ENCODE peak calls at places on chromosomes 4 and X, in five cellular contexts. L is stomach, K is Panc1, R is astrocyte of the spinal cord, A is lung. J is an unnamed sample.

GRCh38 chr4:147769386-147769785 is 37.5 kb downstream of the ARHGAP10 start:
- DNase-seq in L (no peak), R (no peak), A (no peak), K (no peak), J (no peak)

GRCh38 chr4:145735777-145736176 is 55.8 kb downstream of the C4orf51 start:
- DNase-seq in K (no peak), A (no peak), L (no peak), R (no peak), J (no peak)

GRCh38 chrX:132751043-132751690 is 207.3 kb downstream of the HS6ST2 start:
- DNase-seq in R (no peak), K (no peak), L (no peak), A (no peak), J (no peak)

GRCh38 chr4:38384962-38385285 is 279.1 kb upstream of the KLF3 start:
- DNase-seq in R (no peak), K (no peak), A (no peak), L (no peak), J (no peak)

GRCh38 chr4:151484396-151485102 is 75.6 kb downstream of the FHIP1A start:
- DNase-seq in A (no peak), R (peak; percentile 91), L (no peak), K (peak; percentile 18), J (no peak)

GRCh38 chr4:67674098-67674497 is 26.9 kb downstream of the UBA6 start:
- DNase-seq in R (no peak), K (no peak), A (no peak), L (no peak), J (no peak)

GRCh38 chr4:140281828-140282227 is 91.6 kb upstream of the SCOC start:
- DNase-seq in R (no peak), L (no peak), A (no peak), K (no peak), J (no peak)

GRCh38 chr4:17687237-17687857 is 72.9 kb downstream of the MED28 start:
- DNase-seq in R (peak; percentile 21), A (no peak), L (no peak), K (no peak), J (no peak)

GRCh38 chrX:100410083-100410590 is at the start of gene PCDH19:
- DNase-seq in L (peak; percentile 54), A (peak; percentile 35), K (no peak), R (peak; percentile 43), J (peak; percentile 74)

GRCh38 chr4:94305468-94306225 is 37.0 kb downstream of the HPGDS start:
- DNase-seq in L (no peak), A (no peak), K (no peak), R (no peak), J (no peak)

GRCh38 chr4:169791527-169792156 is 33.9 kb upstream of the HPF1 start:
- DNase-seq in K (peak; percentile 24), L (no peak), R (peak; percentile 73), A (no peak), J (peak; percentile 22)

GRCh38 chrX:134418317-134419113 is 41.5 kb upstream of the HPRT1 start:
- DNase-seq in A (no peak), K (no peak), R (no peak), L (no peak), J (no peak)

GRCh38 chrX:131577433-131577832 is 33.6 kb downstream of the OR13H1 start:
- DNase-seq in R (no peak), A (no peak), L (no peak), K (no peak), J (no peak)

GRCh38 chrX:109409181-109409580 is 72.7 kb downstream of the GUCY2F start:
- DNase-seq in R (no peak), L (no peak), K (no peak), A (no peak), J (no peak)

GRCh38 chr4:127849505-127850234 is 31.0 kb upstream of the PLK4 start:
- DNase-seq in K (no peak), R (peak; percentile 21), A (no peak), L (no peak), J (no peak)

GRCh38 chr4:126071346-126072333 is 756.9 kb downstream of the FAT4 start:
- DNase-seq in L (peak; percentile 54), K (no peak), R (peak; percentile 91), A (peak; percentile 41), J (no peak)

GRCh38 chr4:183728223-183729068 is 69.4 kb downstream of the TRAPPC11 start:
- DNase-seq in K (no peak), A (no peak), L (no peak), R (no peak), J (no peak)

GRCh38 chrX:40314070-40314469 is 216.3 kb upstream of the BCOR start:
- DNase-seq in L (no peak), A (no peak), R (no peak), K (no peak), J (no peak)

GRCh38 chr4:122903766-122904165 is 18.6 kb downstream of the NUDT6 start:
- DNase-seq in L (no peak), K (no peak), A (no peak), R (no peak), J (no peak)

GRCh38 chr4:34733185-34733916 is 1511.0 kb downstream of the ARAP2 start:
- DNase-seq in K (no peak), R (no peak), L (no peak), A (no peak), J (no peak)

GRCh38 chrX:97380200-97380599 is 496.5 kb downstream of the RPA4 start:
- DNase-seq in K (no peak), L (no peak), A (no peak), R (no peak), J (no peak)

GRCh38 chr4:133982533-133983224 is 218.9 kb downstream of the PABPC4L start:
- DNase-seq in L (no peak), A (no peak), K (no peak), R (peak; percentile 32), J (no peak)

GRCh38 chr4:75644095-75644494 is 13.8 kb upstream of the CDKL2 start:
- DNase-seq in A (no peak), K (no peak), R (no peak), L (no peak), J (no peak)

GRCh38 chr4:76197971-76198410 is 15.6 kb downstream of the SCARB2 start:
- DNase-seq in K (no peak), A (no peak), R (peak; percentile 88), L (no peak), J (no peak)

GRCh38 chrX:37685452-37686347 is at the start of gene XK:
- DNase-seq in L (peak; percentile 65), K (no peak), A (peak; percentile 44), R (peak; percentile 11), J (peak; percentile 64)

GRCh38 chrX:27307546-27307945 is 155.6 kb downstream of the PPP4R3C start:
- DNase-seq in L (no peak), A (no peak), K (no peak), R (no peak), J (no peak)

GRCh38 chr4:48329976-48330375 is 11.4 kb upstream of the SLAIN2 start:
- DNase-seq in A (no peak), L (no peak), K (no peak), R (peak; percentile 91), J (no peak)

GRCh38 chrX:43753637-43754036 is 97.5 kb downstream of the MAOA start:
- DNase-seq in L (no peak), K (no peak), R (peak; percentile 16), A (no peak), J (no peak)

GRCh38 chr4:152539556-152540292 is 3.8 kb upstream of the FBXW7 start:
- DNase-seq in L (no peak), A (no peak), R (no peak), K (no peak), J (no peak)

GRCh38 chr4:79014230-79014629 is 75.0 kb upstream of the PAQR3 start:
- DNase-seq in R (no peak), L (no peak), A (no peak), K (no peak), J (no peak)
- H3K4me3 ChIP-seq in R (no peak overlapping the region), L (no peak overlapping the region), A (no peak overlapping the region), K (no peak overlapping the region), J (no peak overlapping the region)

GRCh38 chr4:181078236-181078635 is 1165.0 kb upstream of the TENM3 start:
- DNase-seq in A (no peak), L (no peak), R (no peak), K (no peak), J (no peak)
- TF ChIP-seq CTCF in A (no peak), L (no peak), R (no peak), K (no peak), J (no peak)

GRCh38 chrX:69321006-69321655 is 155.9 kb upstream of the PJA1 start:
- DNase-seq in R (no peak), A (peak; percentile 25), L (peak; percentile 21), K (no peak), J (no peak)

GRCh38 chrX:69323786-69324720 is 158.8 kb upstream of the PJA1 start:
- DNase-seq in A (no peak), K (no peak), R (no peak), L (no peak), J (no peak)

GRCh38 chrX:69321789-69322188 is 156.5 kb upstream of the PJA1 start:
- DNase-seq in R (no peak), K (no peak), A (peak; percentile 22), L (peak; percentile 21), J (no peak)

GRCh38 chrX:69320116-69320515 is 154.9 kb upstream of the PJA1 start:
- DNase-seq in A (peak; percentile 18), R (no peak), K (no peak), L (peak; percentile 15), J (no peak)

DNA sequence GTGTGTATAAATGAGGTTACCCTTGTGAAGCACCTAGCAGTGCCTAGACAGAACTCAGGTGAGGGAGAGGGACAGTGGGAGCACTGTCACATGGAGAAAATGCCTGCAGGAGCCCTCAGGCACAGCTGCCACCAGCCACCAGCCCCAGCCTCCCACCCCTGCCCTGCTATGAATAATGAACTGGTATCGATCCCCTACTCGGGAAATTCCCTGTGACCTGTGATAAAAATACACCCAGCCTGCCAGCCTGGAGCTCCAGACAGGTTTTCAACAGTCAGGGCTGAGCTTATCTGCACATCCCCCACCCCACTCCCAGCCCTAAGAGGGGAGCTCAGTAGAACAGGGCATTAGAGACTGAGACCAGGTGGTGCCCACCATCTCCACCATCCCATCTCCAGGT is 159.6 kb upstream of the PJA1 start:
- DNase-seq in A (no peak), L (no peak), K (no peak), R (no peak), J (no peak)
- H3K4me3 ChIP-seq in A (no peak overlapping the region), L (no peak overlapping the region), K (no peak overlapping the region), R (no peak overlapping the region), J (no peak overlapping the region)

GRCh38 chrX:32489125-32489524 is 722.2 kb downstream of the DMD start:
- DNase-seq in R (no peak), A (no peak), K (no peak), L (no peak), J (no peak)

GRCh38 chrX:32480019-32480418 is 731.3 kb downstream of the DMD start:
- DNase-seq in K (no peak), A (no peak), L (no peak), R (no peak), J (no peak)

DNA sequence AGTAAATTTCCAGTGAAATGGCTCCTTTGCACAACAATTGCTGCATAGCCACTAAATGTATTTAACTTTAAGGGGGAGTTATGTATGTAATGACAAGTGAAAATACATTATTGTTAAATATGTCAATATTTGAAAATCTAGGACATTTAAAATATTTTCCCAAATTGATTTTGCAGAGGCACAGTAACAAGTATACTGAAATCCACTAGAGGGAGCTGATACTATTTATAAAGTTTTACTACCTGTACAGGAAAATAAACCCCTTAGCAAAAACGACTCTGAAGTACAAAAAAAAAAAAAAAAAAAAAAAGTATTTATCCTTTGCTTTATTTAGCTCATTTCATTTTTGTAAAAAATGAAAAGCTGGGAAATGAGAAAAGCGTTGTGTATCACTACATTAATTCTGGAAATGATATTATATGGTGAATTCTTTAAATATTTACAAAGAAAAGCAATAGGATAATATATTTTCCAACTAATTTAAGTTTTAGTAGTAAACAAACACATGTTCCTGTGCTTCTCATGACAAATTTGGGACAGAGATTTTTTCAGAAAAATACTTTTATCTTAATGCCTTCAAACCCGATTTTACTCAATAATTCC is 727.7 kb downstream of the DMD start:
- DNase-seq in L (no peak), K (no peak), A (no peak), R (no peak), J (no peak)
- TF ChIP-seq CTCF in L (no peak), K (peak; percentile 13), A (no peak), R (peak; percentile 20), J (no peak)

J was measured in pancreas.